ENCODE peak calls at places on chromosomes 4 and X, in eight cellular contexts. F, A, Y, Q, T, K, L and M are unnamed samples.
A peak's percentile ranks its signal among the peaks of the same experiment; 100 is the strongest.

GRCh38 chrX:110032534-110033161 is 29.7 kb downstream of the TMEM164 start:
- DNase-seq in Y (no peak), A (no peak), T (no peak), K (no peak), F (no peak), Q (no peak), L (no peak), M (no peak)

GRCh38 chr4:187618701-187619278 is 376.8 kb upstream of the ZFP42 start:
- DNase-seq in Y (no peak), Q (no peak), L (no peak), F (no peak), A (no peak), K (no peak), T (no peak), M (no peak)

GRCh38 chr4:10003666-10004065 is 17.6 kb downstream of the SLC2A9 start:
- DNase-seq in F (no peak), K (no peak), Y (no peak), Q (no peak), T (no peak), L (no peak), A (no peak), M (no peak)

GRCh38 chr4:173527103-173527876 is 2.7 kb downstream of the HAND2 start:
- DNase-seq in L (no peak), F (peak; percentile 27), T (peak; percentile 88), Q (no peak), K (no peak), A (no peak), Y (no peak), M (no peak)

GRCh38 chr4:147639388-147639787 is 22.2 kb downstream of the TMEM184C start:
- DNase-seq in F (no peak), K (no peak), A (no peak), L (no peak), Q (no peak), Y (no peak), T (no peak), M (no peak)

GRCh38 chr4:139666735-139667266 is 1.2 kb downstream of the MGST2 start:
- DNase-seq in F (no peak), A (peak; percentile 79), Q (no peak), T (no peak), K (peak; percentile 80), Y (peak; percentile 66), L (peak; percentile 56), M (no peak)

GRCh38 chrX:135185795-135186443 is 14.7 kb upstream of the CT55 start:
- DNase-seq in Y (no peak), T (no peak), F (no peak), A (peak; percentile 34), L (peak; percentile 35), K (peak; percentile 42), Q (no peak), M (no peak)

GRCh38 chr4:39353478-39354177 is 12.5 kb downstream of the RFC1 start:
- DNase-seq in Q (no peak), F (no peak), Y (no peak), T (no peak), L (no peak), A (no peak), K (no peak), M (no peak)

GRCh38 chrX:67346225-67346624 is 197.6 kb upstream of the AR start:
- DNase-seq in L (no peak), Q (no peak), T (no peak), K (no peak), Y (no peak), F (no peak), A (no peak), M (no peak)

GRCh38 chr4:128686032-128686465 is 123.5 kb upstream of the JADE1 start:
- DNase-seq in K (no peak), F (no peak), L (no peak), A (no peak), Y (no peak), T (no peak), Q (no peak), M (no peak)

GRCh38 chr4:26321326-26322276 is 787 bp downstream of the RBPJ start:
- DNase-seq in Y (no peak), F (peak; percentile 57), K (peak; percentile 30), T (no peak), Q (no peak), A (peak; percentile 10), L (peak; percentile 23), M (no peak)

GRCh38 chr4:86416081-86416480 is 56.2 kb upstream of the MAPK10 start:
- DNase-seq in T (no peak), K (no peak), Y (no peak), L (no peak), A (no peak), Q (no peak), F (no peak), M (no peak)

GRCh38 chrX:130330706-130331105 is 9.0 kb upstream of the SLC25A14 start:
- DNase-seq in T (no peak), Y (no peak), Q (no peak), A (peak; percentile 19), K (peak; percentile 67), F (peak; percentile 29), L (peak; percentile 47), M (no peak)

GRCh38 chrX:113741744-113742143 is 842.1 kb upstream of the HTR2C start:
- DNase-seq in Q (no peak), F (no peak), K (no peak), L (no peak), Y (no peak), T (no peak), A (peak; percentile 5), M (no peak)

GRCh38 chr4:159352609-159353008 is 249.7 kb downstream of the RAPGEF2 start:
- DNase-seq in K (no peak), Q (no peak), L (no peak), F (no peak), T (no peak), Y (no peak), A (no peak), M (no peak)

GRCh38 chr4:3447431-3448395 is 5.9 kb downstream of the HGFAC start:
- DNase-seq in A (no peak), F (no peak), Y (no peak), L (no peak), K (no peak), T (no peak), Q (no peak), M (no peak)

GRCh38 chr4:76212301-76212700 is 1.3 kb downstream of the SCARB2 start:
- DNase-seq in L (peak; percentile 50), Y (no peak), K (no peak), Q (no peak), F (no peak), A (no peak), T (peak; percentile 19), M (no peak)

GRCh38 chr4:184401397-184402171 is 72.8 kb downstream of the IRF2 start:
- DNase-seq in F (no peak), K (no peak), Y (no peak), Q (no peak), L (no peak), T (no peak), A (no peak), M (no peak)

GRCh38 chr4:2289311-2289954 is 27.5 kb upstream of the MXD4 start:
- DNase-seq in L (no peak), A (no peak), Q (peak; percentile 4), K (no peak), Y (peak; percentile 49), T (no peak), F (no peak), M (no peak)

GRCh38 chr4:147447820-147448219 is 33.1 kb upstream of the EDNRA start:
- DNase-seq in L (no peak), A (no peak), Q (no peak), Y (no peak), F (no peak), T (no peak), K (no peak), M (no peak)

GRCh38 chr4:38759077-38759789 is 23.6 kb downstream of the TLR10 start:
- DNase-seq in F (peak; percentile 70), K (peak; percentile 63), Q (peak; percentile 61), T (no peak), L (peak; percentile 56), A (peak; percentile 44), Y (no peak), M (no peak)

GRCh38 chr4:10371869-10372471 is 85.3 kb downstream of the ZNF518B start:
- DNase-seq in Q (no peak), Y (no peak), K (no peak), A (no peak), L (no peak), T (peak; percentile 74), F (no peak), M (no peak)

GRCh38 chr4:146058531-146058930 is 117.0 kb upstream of the LSM6 start:
- DNase-seq in Y (no peak), Q (no peak), A (no peak), K (no peak), T (no peak), F (no peak), L (no peak), M (no peak)

GRCh38 chr4:175412161-175412560 is 399.9 kb downstream of the GPM6A start:
- DNase-seq in F (no peak), A (no peak), L (no peak), K (no peak), Y (no peak), T (no peak), Q (no peak), M (no peak)

GRCh38 chr4:39521253-39521908 is 5.9 kb downstream of the UGDH start:
- DNase-seq in F (no peak), K (no peak), A (no peak), L (no peak), Q (no peak), Y (no peak), T (no peak), M (no peak)

GRCh38 chr4:169658970-169659735 is 38.8 kb downstream of the CLCN3 start:
- DNase-seq in T (no peak), Y (no peak), F (no peak), L (no peak), K (no peak), Q (no peak), A (no peak), M (no peak)
- H3K27ac ChIP-seq in T (peak overlapping the region; percentile 79), Y (peak overlapping the region; percentile 92), F (no peak overlapping the region), L (no peak overlapping the region), K (peak overlapping the region; percentile 90), Q (peak overlapping the region; percentile 89), A (peak overlapping the region; percentile 91), M (peak overlapping the region; percentile 91)

GRCh38 chrX:24703185-24703494 is 9.4 kb downstream of the POLA1 start:
- DNase-seq in Q (no peak), T (no peak), F (no peak), K (no peak), L (no peak), A (no peak), Y (no peak), M (no peak)
- TF ChIP-seq POLR2A in Q (no peak), T (no peak), F (no peak), K (no peak), L (no peak), A (no peak), Y (no peak), M (no peak)

GRCh38 chr4:170091069-170091696 is 1.4 kb upstream of the AADAT start:
- DNase-seq in T (no peak), F (peak; percentile 25), L (no peak), Y (no peak), Q (no peak), K (no peak), A (no peak), M (no peak)
- H3K4me3 ChIP-seq in T (no peak overlapping the region), F (no peak overlapping the region), L (no peak overlapping the region), Y (no peak overlapping the region), Q (no peak overlapping the region), K (no peak overlapping the region), A (peak overlapping the region; percentile 59), M (no peak overlapping the region)

DNA sequence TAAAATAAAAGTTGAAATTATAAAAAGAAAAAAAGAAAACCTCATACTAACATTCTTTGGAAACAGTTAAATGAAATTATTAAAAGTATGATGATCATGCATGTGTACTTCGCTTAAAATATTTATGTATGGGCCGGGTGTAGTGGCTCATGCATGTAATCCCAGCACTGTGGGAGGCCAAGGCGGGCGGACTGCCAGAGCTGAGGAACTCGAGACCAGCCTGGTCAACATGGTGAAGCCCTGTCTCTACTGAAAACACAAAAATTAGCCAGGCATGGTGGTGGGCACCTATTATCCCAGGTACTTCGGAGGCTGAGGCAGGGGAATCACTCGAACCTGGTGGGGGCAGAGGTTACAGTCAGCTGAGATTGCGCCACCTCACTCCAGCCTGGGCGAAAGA is 952.2 kb upstream of the FTHL17 start:
- DNase-seq in F (no peak), Q (no peak), K (no peak), A (no peak), T (no peak), L (no peak), Y (no peak), M (no peak)
- H3K27ac ChIP-seq in F (no peak overlapping the region), Q (no peak overlapping the region), K (no peak overlapping the region), A (no peak overlapping the region), T (no peak overlapping the region), L (no peak overlapping the region), Y (no peak overlapping the region), M (no peak overlapping the region)